ENCODE peak calls at places on chromosomes 3 and 15, in four cellular contexts. Z is K562, H is HL-60, F is GM12878. M is an unnamed sample.

GRCh38 chr3:126153695-126154360 is 26.6 kb downstream of the ALDH1L1 start:
- DNase-seq in H (no peak), Z (no peak), F (no peak), M (no peak)

GRCh38 chr3:21041621-21042020 is 709.4 kb downstream of the ZNF385D start:
- DNase-seq in Z (no peak), H (no peak), F (no peak), M (no peak)

GRCh38 chr3:172676208-172676920 is 34.5 kb downstream of the NCEH1 start:
- DNase-seq in Z (no peak), H (no peak), F (no peak), M (no peak)

GRCh38 chr15:98684441-98684840 is 36.1 kb downstream of the IGF1R start:
- DNase-seq in Z (no peak), H (peak), F (no peak), M (no peak)

GRCh38 chr3:52774066-52774713 is 3.2 kb upstream of the ITIH1 start:
- DNase-seq in H (no peak), Z (no peak), F (no peak), M (no peak)

GRCh38 chr3:54217828-54218227 is 95.5 kb downstream of the CACNA2D3 start:
- DNase-seq in H (no peak), F (no peak), Z (no peak), M (no peak)

GRCh38 chr3:66795365-66795764 is 202.7 kb upstream of the KBTBD8 start:
- DNase-seq in F (no peak), Z (no peak), H (no peak), M (no peak)

GRCh38 chr3:129166579-129167332 is 5.9 kb upstream of the ISY1 start:
- DNase-seq in F (no peak), H (no peak), Z (no peak), M (no peak)

GRCh38 chr3:149581248-149581647 is 76.6 kb downstream of the WWTR1 start:
- DNase-seq in Z (no peak), H (no peak), F (no peak), M (no peak)

GRCh38 chr3:151896662-151897012 is 23.2 kb downstream of the SUCNR1 start:
- DNase-seq in F (no peak), H (no peak), Z (no peak), M (no peak)

GRCh38 chr15:65209701-65210643 is 1.3 kb downstream of the CILP start:
- DNase-seq in F (no peak), H (no peak), Z (no peak), M (no peak)

GRCh38 chr3:126373682-126374601 is 16.7 kb upstream of the KLF15 start:
- DNase-seq in H (no peak), F (no peak), Z (no peak), M (no peak)

GRCh38 chr15:68639926-68640600 is 61.3 kb downstream of the CORO2B start:
- DNase-seq in H (no peak), Z (no peak), F (no peak), M (no peak)

GRCh38 chr3:4888913-4889846 is 90.1 kb upstream of the BHLHE40 start:
- DNase-seq in F (peak), Z (no peak), H (no peak), M (no peak)

GRCh38 chr15:99955532-99955931 is 222.3 kb upstream of the LYSMD4 start:
- DNase-seq in Z (no peak), H (no peak), F (no peak), M (no peak)
- TF ChIP-seq SPI1 in Z (no peak), H (no peak), F (no peak), M (no peak)

GRCh38 chr15:96838088-96838487 is 507.6 kb downstream of the NR2F2 start:
- DNase-seq in Z (no peak), H (no peak), F (no peak), M (no peak)
- TF ChIP-seq SPI1 in Z (no peak), H (no peak), F (no peak), M (no peak)

DNA sequence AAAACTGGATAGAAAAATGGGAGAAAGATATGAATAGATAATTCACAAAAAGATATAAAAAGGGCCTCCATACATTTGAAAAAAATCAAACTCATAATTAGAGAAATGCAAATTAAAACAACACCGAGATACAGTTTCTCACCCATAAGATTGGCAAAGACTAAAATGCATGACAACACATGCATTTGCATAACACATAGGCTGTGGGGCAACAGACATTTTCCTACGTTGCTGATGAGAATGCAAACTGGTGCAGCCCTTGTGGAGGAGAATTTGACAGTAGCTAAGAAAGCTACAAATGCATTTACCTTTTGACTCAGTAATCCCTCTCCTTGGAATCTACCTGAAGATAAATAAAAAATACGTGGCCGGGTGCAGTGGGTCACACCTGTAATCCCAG is 11.4 kb upstream of the CAND2 start:
- DNase-seq in F (no peak), Z (no peak), H (no peak), M (no peak)
- TF ChIP-seq SPI1 in F (no peak), Z (no peak), H (no peak), M (no peak)

GRCh38 chr3:15287565-15288330 is 44.6 kb downstream of the SH3BP5 start:
- DNase-seq in H (peak), Z (no peak), F (no peak), M (no peak)
- TF ChIP-seq SPI1 in H (no peak), Z (no peak), F (no peak), M (no peak)

GRCh38 chr3:178090899-178091298 is 445.3 kb upstream of the KCNMB2 start:
- DNase-seq in F (no peak), Z (no peak), H (no peak), M (no peak)
- TF ChIP-seq SPI1 in F (no peak), Z (no peak), H (no peak), M (no peak)

DNA sequence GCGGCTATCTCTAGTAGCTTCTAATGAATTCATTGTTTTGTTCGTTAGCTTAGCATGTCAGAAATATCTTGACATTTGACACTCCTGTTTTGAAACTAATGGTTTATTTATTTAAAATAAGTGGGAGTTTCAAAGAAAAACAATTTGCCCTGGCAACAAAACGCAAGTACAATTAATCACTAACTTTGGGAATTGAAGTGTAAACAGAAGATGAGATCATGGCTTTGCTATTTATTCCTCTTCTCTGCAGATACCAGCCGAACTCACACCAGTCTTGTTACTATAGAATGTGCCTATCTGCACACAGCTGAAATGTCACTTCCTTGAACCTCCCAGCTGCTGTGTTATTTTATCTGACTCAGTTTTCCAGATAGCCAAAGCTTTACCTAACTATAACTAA is 27.5 kb downstream of the MASP1 start:
- DNase-seq in F (no peak), Z (no peak), H (no peak), M (no peak)
- TF ChIP-seq SPI1 in F (no peak), Z (no peak), H (no peak), M (no peak)

GRCh38 chr3:113275876-113276580 is 64.7 kb downstream of the BOC start:
- DNase-seq in Z (no peak), H (no peak), F (peak), M (peak)
- TF ChIP-seq SPI1 in Z (no peak), H (no peak), F (peak), M (peak)